ENCODE peak calls at places on chromosomes 5 and 9, in four cellular contexts. E, Q, T and Y are unnamed samples.

GRCh38 chr9:87771251-87772006 is 45.5 kb downstream of the CTSL start:
- DNase-seq in E (no peak), Q (no peak), T (peak; percentile 71), Y (peak; percentile 13)

GRCh38 chr5:170617519-170618218 is 113.8 kb downstream of the KCNIP1 start:
- DNase-seq in T (no peak), Q (no peak), E (no peak), Y (no peak)

GRCh38 chr9:113650207-113651131 is 186.9 kb downstream of the RGS3 start:
- DNase-seq in T (peak; percentile 45), E (no peak), Q (peak; percentile 55), Y (no peak)

GRCh38 chr9:108562176-108562575 is 293.6 kb downstream of the ACTL7B start:
- DNase-seq in E (no peak), Q (no peak), T (no peak), Y (no peak)

GRCh38 chr5:158559066-158559465 is 540.6 kb downstream of the EBF1 start:
- DNase-seq in T (no peak), Q (no peak), E (no peak), Y (no peak)

GRCh38 chr5:1445895-1446601 is 808 bp upstream of the SLC6A3 start:
- DNase-seq in T (peak; percentile 39), Q (no peak), E (no peak), Y (no peak)

GRCh38 chr5:181164076-181164952 is 16.9 kb downstream of the OR2V2 start:
- DNase-seq in Q (no peak), E (no peak), T (peak; percentile 60), Y (no peak)

GRCh38 chr9:125446581-125447094 is 185.0 kb downstream of the GAPVD1 start:
- DNase-seq in T (no peak), Q (no peak), E (no peak), Y (peak; percentile 82)

GRCh38 chr5:27171696-27172362 is 133.4 kb upstream of the CDH9 start:
- DNase-seq in E (no peak), Q (no peak), T (no peak), Y (no peak)

GRCh38 chr9:104068546-104068945 is 25.6 kb upstream of the SMC2 start:
- DNase-seq in E (no peak), T (no peak), Q (no peak), Y (no peak)

GRCh38 chr5:31990701-31991110 is 183.4 kb downstream of the GOLPH3 start:
- DNase-seq in E (no peak), Q (no peak), T (no peak), Y (no peak)

GRCh38 chr9:4069457-4070162 is 230.3 kb downstream of the GLIS3 start:
- DNase-seq in E (no peak), Q (no peak), T (no peak), Y (no peak)

GRCh38 chr9:136090768-136091581 is 4.1 kb downstream of the NACC2 start:
- DNase-seq in Q (no peak), E (peak; percentile 43), T (no peak), Y (no peak)

GRCh38 chr5:67065237-67065636 is 131.4 kb downstream of the CD180 start:
- DNase-seq in Q (no peak), E (no peak), T (no peak), Y (peak; percentile 9)

GRCh38 chr5:145588113-145588512 is 247.0 kb downstream of the PRELID2 start:
- DNase-seq in Q (no peak), T (no peak), E (no peak), Y (no peak)

GRCh38 chr9:133563286-133564213 is 29.0 kb downstream of the ADAMTSL2 start:
- DNase-seq in Q (no peak), T (no peak), E (peak; percentile 73), Y (no peak)

GRCh38 chr9:78595200-78595945 is 298.4 kb downstream of the PSAT1 start:
- DNase-seq in Q (no peak), T (no peak), E (no peak), Y (no peak)

GRCh38 chr5:154193176-154193575 is 2.6 kb downstream of the GALNT10 start:
- DNase-seq in Q (no peak), T (no peak), E (no peak), Y (no peak)

GRCh38 chr5:178350361-178351220 is 118.0 kb upstream of the PHYKPL start:
- DNase-seq in E (no peak), Q (no peak), T (no peak), Y (no peak)

GRCh38 chr5:160605266-160605665 is 183.6 kb downstream of the PTTG1 start:
- DNase-seq in E (no peak), Q (no peak), T (no peak), Y (no peak)

GRCh38 chr9:137136261-137136925 is 2.6 kb upstream of the GRIN1 start:
- DNase-seq in T (no peak), E (peak; percentile 65), Q (no peak), Y (no peak)

GRCh38 chr9:137139468-137140150 is 655 bp downstream of the GRIN1 start:
- DNase-seq in T (no peak), E (no peak), Q (no peak), Y (no peak)

GRCh38 chr9:137136926-137137607 is 1.9 kb upstream of the GRIN1 start:
- DNase-seq in Q (no peak), E (no peak), T (no peak), Y (no peak)

GRCh38 chr9:137138701-137139467 is at the start of gene GRIN1:
- DNase-seq in E (no peak), Q (peak; percentile 65), T (peak; percentile 55), Y (no peak)

GRCh38 chr9:137138058-137138697 is 776 bp upstream of the GRIN1 start:
- DNase-seq in E (no peak), Q (no peak), T (peak; percentile 77), Y (no peak)
- TF ChIP-seq CTCF in E (no peak), Q (no peak), T (no peak), Y (no peak)

DNA sequence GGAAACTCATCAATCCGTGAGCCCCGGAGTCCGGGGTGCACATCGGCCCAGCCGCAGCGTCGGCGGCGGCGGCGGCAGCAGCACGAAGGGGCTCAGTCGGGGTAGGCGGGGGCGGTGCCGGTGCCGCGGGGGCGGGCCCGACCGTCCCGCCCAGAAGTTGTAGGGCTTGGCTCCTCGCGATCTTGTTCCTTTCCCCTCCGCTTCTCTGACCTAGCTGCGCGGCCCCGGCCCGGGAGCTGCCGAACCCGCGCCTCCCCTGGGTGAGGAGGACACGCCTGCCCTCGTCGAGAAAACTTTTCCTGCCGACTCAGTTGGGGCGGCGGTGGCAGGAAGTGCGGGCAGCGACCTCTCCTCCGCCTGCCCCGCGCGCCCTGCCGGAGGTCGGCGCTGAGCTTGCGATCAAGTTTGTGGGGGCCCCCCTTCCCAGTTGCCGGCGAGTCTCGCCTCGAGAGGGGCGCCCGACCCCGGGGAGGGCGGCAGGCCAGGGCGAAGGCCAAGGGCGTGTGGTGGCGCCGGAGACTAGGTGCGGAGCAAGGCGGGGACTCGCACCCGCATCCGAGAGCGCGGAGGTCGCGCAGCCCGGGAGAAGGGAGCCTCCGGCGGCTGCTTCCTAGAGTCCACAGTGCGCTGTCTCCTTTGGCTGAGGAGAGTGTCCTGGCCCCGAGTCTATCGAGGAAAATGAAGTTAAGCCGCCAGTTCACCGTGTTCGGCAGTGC is at the start of gene MAN2A1:
- DNase-seq in Q (peak; percentile 78), T (peak; percentile 63), E (peak; percentile 91), Y (peak; percentile 77)
- TF ChIP-seq CTCF in Q (no peak), T (no peak), E (no peak), Y (no peak)

GRCh38 chr9:126916909-126917308 is 2.3 kb downstream of the RALGPS1 start:
- DNase-seq in T (peak; percentile 34), E (no peak), Q (no peak), Y (no peak)
- TF ChIP-seq CTCF in T (no peak), E (no peak), Q (no peak), Y (no peak)

DNA sequence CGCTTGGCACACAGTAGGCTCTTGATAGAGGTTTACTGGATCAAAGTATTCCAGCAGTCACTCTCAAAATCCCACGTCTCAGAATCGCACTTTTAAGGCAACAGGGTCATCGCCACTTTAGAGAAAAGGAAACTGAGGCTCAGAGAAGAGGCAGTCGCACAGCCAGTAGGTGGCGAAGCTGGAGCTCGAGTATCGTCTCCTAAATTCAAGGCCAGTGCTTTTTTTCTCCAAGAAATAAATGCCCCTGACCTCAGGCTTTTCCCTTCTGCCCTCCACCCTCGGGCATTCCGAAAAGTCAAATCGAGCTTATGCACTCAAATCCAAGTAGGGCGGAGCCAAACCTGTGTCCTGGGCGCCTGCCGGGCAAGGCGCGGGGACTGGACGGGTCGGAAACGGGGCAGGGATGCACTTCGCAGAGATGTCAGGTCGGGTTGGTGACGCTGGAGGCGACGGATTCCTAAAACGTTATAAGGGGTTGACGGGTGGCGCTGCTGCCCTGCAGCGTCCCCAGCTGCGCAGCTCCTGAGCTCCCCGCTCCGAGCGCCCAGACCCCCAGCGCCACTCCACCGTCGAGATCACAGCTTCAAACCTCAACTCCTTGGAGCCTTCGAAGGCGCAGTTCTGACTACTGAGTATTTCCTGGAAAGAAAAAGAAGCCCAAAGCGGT is 4.7 kb upstream of the FOXB2 start:
- DNase-seq in Q (peak; percentile 20), E (no peak), T (peak; percentile 53), Y (peak; percentile 29)
- TF ChIP-seq CTCF in Q (no peak), E (no peak), T (no peak), Y (no peak)